ENCODE peak calls at places on chromosomes 2 and 18, in five cellular contexts. T is PC-3, H is HepG2, F is hepatocyte, W is neural progenitor cell. N is an unnamed sample.

GRCh38 chr2:12043131-12043530 is 296.7 kb downstream of the LPIN1 start:
- DNase-seq in T (no peak), F (no peak), W (no peak), H (no peak), N (no peak)

GRCh38 chr2:191321861-191322662 is 76.9 kb downstream of the MYO1B start:
- DNase-seq in F (no peak), T (peak), W (peak), H (no peak), N (peak)

GRCh38 chr2:163771596-163771995 is 35.8 kb upstream of the FIGN start:
- DNase-seq in H (no peak), T (peak), W (no peak), F (no peak), N (no peak)

GRCh38 chr2:24855022-24855622 is 61.9 kb downstream of the CENPO start:
- DNase-seq in T (no peak), W (no peak), H (no peak), F (no peak), N (no peak)

GRCh38 chr2:14642499-14642898 is 10.0 kb downstream of the LRATD1 start:
- DNase-seq in F (no peak), H (no peak), W (no peak), T (no peak), N (no peak)

GRCh38 chr2:170817247-170817998 is 736 bp downstream of the GAD1 start:
- DNase-seq in F (no peak), W (peak), T (peak), H (no peak), N (no peak)

GRCh38 chr18:56314396-56314795 is 324.0 kb downstream of the TXNL1 start:
- DNase-seq in H (no peak), W (no peak), F (no peak), T (no peak), N (no peak)

GRCh38 chr2:196088209-196088608 is 19.6 kb upstream of the DNAH7 start:
- DNase-seq in W (no peak), H (peak), F (peak), T (no peak), N (no peak)

GRCh38 chr2:203682688-203683130 is 23.7 kb upstream of the CD28 start:
- DNase-seq in F (no peak), W (no peak), H (no peak), T (no peak), N (no peak)

GRCh38 chr2:50535971-50536759 is 495.8 kb downstream of the NRXN1 start:
- DNase-seq in F (peak), H (peak), T (peak), W (peak), N (no peak)

GRCh38 chr18:13235326-13235937 is 16.9 kb downstream of the LDLRAD4 start:
- DNase-seq in F (no peak), W (no peak), H (no peak), T (peak), N (no peak)

GRCh38 chr2:72827999-72828646 is 2.3 kb upstream of the EXOC6B start:
- DNase-seq in F (peak), W (no peak), H (peak), T (peak), N (no peak)

GRCh38 chr2:157758586-157758985 is 117.5 kb downstream of the ACVR1 start:
- DNase-seq in F (no peak), T (no peak), W (no peak), H (no peak), N (no peak)

GRCh38 chr18:72984290-72984689 is 116.5 kb upstream of the NETO1 start:
- DNase-seq in F (no peak), T (no peak), H (no peak), W (no peak), N (no peak)

GRCh38 chr2:173881466-173881865 is 83.7 kb downstream of the SP3 start:
- DNase-seq in W (no peak), F (peak), T (no peak), H (no peak), N (no peak)

GRCh38 chr18:501406-501714 is 859 bp upstream of the COLEC12 start:
- DNase-seq in H (no peak), W (peak), F (no peak), T (no peak), N (no peak)

GRCh38 chr2:121505005-121505404 is 25.7 kb upstream of the RNU4ATAC start:
- DNase-seq in F (no peak), T (peak), H (no peak), W (no peak), N (no peak)

GRCh38 chr2:222750533-222750932 is 79.1 kb downstream of the MOGAT1 start:
- DNase-seq in W (no peak), F (no peak), T (no peak), H (no peak), N (no peak)

GRCh38 chr2:174442546-174443510 is 44.0 kb downstream of the GPR155 start:
- DNase-seq in F (peak), T (peak), W (peak), H (no peak), N (no peak)

GRCh38 chr2:9665903-9666302 is 35.1 kb upstream of the YWHAQ start:
- DNase-seq in H (no peak), T (peak), W (no peak), F (no peak), N (no peak)

GRCh38 chr2:9666306-9666705 is 35.5 kb upstream of the YWHAQ start:
- DNase-seq in W (no peak), F (no peak), T (no peak), H (no peak), N (no peak)

GRCh38 chr2:9660781-9661180 is 30.0 kb upstream of the YWHAQ start:
- DNase-seq in T (no peak), H (no peak), W (no peak), F (no peak), N (no peak)

GRCh38 chr2:9664365-9664764 is 33.6 kb upstream of the YWHAQ start:
- DNase-seq in W (no peak), F (no peak), T (no peak), H (no peak), N (no peak)

GRCh38 chr2:9663008-9663879 is 32.4 kb upstream of the YWHAQ start:
- DNase-seq in F (no peak), T (no peak), W (no peak), H (no peak), N (no peak)
- TF ChIP-seq EZH2 in F (no peak), T (no peak), W (no peak), H (no peak), N (no peak)

GRCh38 chr18:61334951-61335736 is 1.9 kb downstream of the CDH20 start:
- DNase-seq in T (no peak), W (no peak), H (no peak), F (no peak), N (no peak)

GRCh38 chr18:61333271-61333745 is at the start of gene CDH20:
- DNase-seq in F (no peak), H (no peak), T (no peak), W (peak), N (no peak)

GRCh38 chr18:61335737-61336555 is 2.7 kb downstream of the CDH20 start:
- DNase-seq in W (no peak), H (no peak), F (no peak), T (no peak), N (no peak)

GRCh38 chr18:61334491-61334850 is 1.2 kb downstream of the CDH20 start:
- DNase-seq in H (no peak), W (no peak), T (no peak), F (no peak), N (no peak)

DNA sequence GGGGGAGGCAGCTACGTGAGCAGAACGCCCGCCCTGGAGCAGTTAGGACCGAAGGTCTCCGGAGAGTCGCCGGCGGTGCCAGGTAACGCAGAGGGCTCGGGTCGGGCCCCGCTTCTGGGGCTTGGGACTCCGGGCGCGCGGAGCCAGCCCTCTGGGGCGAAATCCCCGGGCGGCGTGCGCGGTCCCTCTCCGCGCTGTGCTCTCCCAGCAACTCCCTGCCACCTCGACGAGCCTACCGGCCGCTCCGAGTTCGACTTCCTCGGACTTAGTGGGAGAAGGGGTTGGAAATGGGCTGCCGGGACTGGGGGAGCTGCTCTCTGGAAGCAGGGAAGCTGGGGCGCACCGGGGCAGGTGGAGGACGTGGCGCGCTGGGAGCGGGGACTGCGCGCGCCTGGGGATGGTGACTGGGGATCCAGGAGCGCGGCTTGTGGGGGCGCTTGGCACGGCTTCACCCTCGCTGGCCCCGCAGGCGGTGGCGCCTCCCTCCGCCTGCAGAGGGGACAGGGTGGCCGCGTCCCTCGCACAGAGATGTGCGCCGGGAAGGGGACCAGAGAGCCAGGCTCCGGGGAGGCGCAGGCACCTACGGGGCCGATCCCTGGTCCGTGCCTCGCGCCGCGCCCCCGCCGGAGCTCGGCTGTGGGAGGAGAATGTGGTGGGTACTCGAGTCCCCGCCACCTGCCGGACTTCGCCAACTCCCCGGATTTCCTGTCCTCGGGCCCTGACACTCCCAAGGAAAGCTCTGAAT is 688 bp downstream of the CDH20 start:
- DNase-seq in W (peak), F (peak), T (no peak), H (no peak), N (no peak)
- TF ChIP-seq EZH2 in W (peak), F (peak), T (no peak), H (no peak), N (no peak)

DNA sequence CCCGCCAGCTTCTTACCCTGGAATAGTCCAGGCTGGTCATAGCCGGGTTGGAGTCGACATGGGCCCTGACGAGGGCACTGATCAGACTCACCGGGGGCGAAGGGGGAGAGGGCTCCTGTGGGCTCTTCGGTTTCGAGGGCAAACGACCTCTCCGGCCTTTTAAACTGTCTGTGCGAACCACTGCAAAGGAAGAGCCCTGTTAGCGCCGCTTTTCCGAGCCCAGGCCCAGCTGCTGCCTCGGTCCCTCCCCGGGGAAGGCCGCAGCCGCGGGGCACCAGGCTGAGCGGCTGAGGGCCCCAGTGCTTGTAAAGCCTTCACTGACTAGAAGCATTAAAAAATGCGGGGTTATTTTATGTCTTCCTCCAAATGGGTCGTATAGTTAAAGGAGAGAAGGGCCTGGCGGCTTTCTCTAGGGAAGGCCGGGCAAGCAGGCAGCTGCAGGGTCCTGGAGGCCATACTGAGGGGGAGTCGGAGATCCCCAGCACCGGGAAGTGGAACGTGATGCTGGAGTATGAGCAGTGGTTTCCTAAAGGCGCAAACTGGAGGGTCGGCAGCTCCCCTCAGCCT is 4.6 kb downstream of the NR4A2 start:
- DNase-seq in H (no peak), F (no peak), T (no peak), W (no peak), N (no peak)
- TF ChIP-seq EZH2 in H (no peak), F (no peak), T (no peak), W (no peak), N (no peak)

GRCh38 chr2:26685943-26686839 is 6.3 kb upstream of the KCNK3 start:
- DNase-seq in W (peak), F (peak), T (peak), H (no peak), N (no peak)
- TF ChIP-seq EZH2 in W (no peak), F (no peak), T (no peak), H (no peak), N (no peak)

DNA sequence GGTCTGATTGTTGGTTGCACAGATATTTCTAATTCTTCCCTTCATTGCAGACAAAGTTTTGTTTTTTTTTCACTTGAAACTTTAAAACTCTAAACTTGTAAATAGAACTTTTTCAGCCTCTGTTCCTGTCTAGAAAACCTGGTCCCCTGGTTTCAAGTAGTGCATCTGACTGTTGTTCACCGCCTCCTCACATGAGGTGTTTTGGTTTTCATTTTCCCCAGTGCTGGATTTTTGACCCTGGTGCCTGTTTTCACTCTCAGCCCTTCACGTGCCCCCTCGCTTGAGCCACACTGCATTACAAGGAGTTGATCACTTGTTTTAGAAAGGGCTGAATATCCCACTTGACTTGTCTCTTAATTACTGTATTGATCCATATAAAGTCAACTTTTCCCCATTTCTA is 100.1 kb downstream of the TMEM185B start:
- DNase-seq in T (no peak), F (no peak), H (no peak), W (no peak), N (no peak)
- TF ChIP-seq EZH2 in T (no peak), F (no peak), H (no peak), W (no peak), N (no peak)

N was measured in DND-41.